ENCODE peak calls at places on chromosomes 1 and 21, in five cellular contexts. B is HCT116, W is neuronal stem cell, R is fibroblast of lung, I is adrenal gland. G is an unnamed sample.

GRCh38 chr1:15507278-15507677 is 16.7 kb downstream of the CASP9 start:
- DNase-seq in B (no peak), W (no peak), R (no peak), I (no peak), G (no peak)

GRCh38 chr21:37207441-37208009 is 59.6 kb downstream of the VPS26C start:
- DNase-seq in B (peak; percentile 59), W (no peak), R (peak; percentile 40), I (peak; percentile 69), G (peak; percentile 46)

GRCh38 chr1:46062651-46063319 is 69.6 kb downstream of the PIK3R3 start:
- DNase-seq in B (no peak), W (no peak), R (no peak), I (no peak), G (no peak)

GRCh38 chr1:33711511-33711910 is 152.4 kb upstream of the HMGB4 start:
- DNase-seq in B (no peak), W (no peak), R (no peak), I (no peak), G (no peak)

GRCh38 chr1:177783052-177783451 is 186.8 kb downstream of the SEC16B start:
- DNase-seq in B (no peak), W (no peak), R (no peak), I (no peak), G (no peak)

GRCh38 chr1:157390646-157391045 is 161.7 kb downstream of the FCRL5 start:
- DNase-seq in B (no peak), W (no peak), R (peak; percentile 48), I (no peak), G (peak; percentile 82)

GRCh38 chr1:175287377-175287776 is 94.8 kb upstream of the KIAA0040 start:
- DNase-seq in B (no peak), W (no peak), R (no peak), I (no peak), G (no peak)

GRCh38 chr1:152442765-152443164 is 28.7 kb upstream of the CRNN start:
- DNase-seq in B (no peak), W (no peak), R (peak; percentile 45), I (no peak), G (no peak)

GRCh38 chr1:183734600-183735036 is 70.3 kb upstream of the RGL1 start:
- DNase-seq in B (no peak), W (peak; percentile 18), R (peak; percentile 35), I (peak; percentile 39), G (peak; percentile 65)

GRCh38 chr1:6424000-6424565 is 493 bp upstream of the ESPN start:
- DNase-seq in B (no peak), W (no peak), R (no peak), I (no peak), G (no peak)

GRCh38 chr1:109620890-109621289 is 1.3 kb downstream of the AMPD2 start:
- DNase-seq in B (peak; percentile 48), W (peak; percentile 74), R (peak; percentile 95), I (peak; percentile 91), G (peak; percentile 96)

GRCh38 chr1:111417755-111418154 is 9.8 kb downstream of the OVGP1 start:
- DNase-seq in B (no peak), W (no peak), R (no peak), I (no peak), G (no peak)

GRCh38 chr1:32791881-32792280 is 25.3 kb downstream of the YARS1 start:
- DNase-seq in B (no peak), W (no peak), R (peak; percentile 71), I (no peak), G (peak; percentile 54)

GRCh38 chr1:115507256-115507589 is 134.5 kb upstream of the VANGL1 start:
- DNase-seq in B (peak; percentile 29), W (peak; percentile 26), R (peak; percentile 67), I (no peak), G (peak; percentile 68)

GRCh38 chr1:17582124-17582768 is 42.7 kb downstream of the ARHGEF10L start:
- DNase-seq in B (no peak), W (no peak), R (no peak), I (no peak), G (no peak)

GRCh38 chr1:109928591-109929111 is 18.0 kb downstream of the CSF1 start:
- DNase-seq in B (no peak), W (no peak), R (peak; percentile 94), I (peak; percentile 54), G (peak; percentile 98)

GRCh38 chr1:46030074-46030870 is 102.2 kb downstream of the PIK3R3 start:
- DNase-seq in B (no peak), W (no peak), R (no peak), I (no peak), G (no peak)

GRCh38 chr1:43067856-43068751 is 104.0 kb downstream of the EBNA1BP2 start:
- DNase-seq in B (no peak), W (no peak), R (peak; percentile 10), I (no peak), G (no peak)

GRCh38 chr1:41799723-41800122 is 119.0 kb downstream of the HIVEP3 start:
- DNase-seq in B (no peak), W (no peak), R (peak; percentile 8), I (no peak), G (peak; percentile 16)
- H3K27ac ChIP-seq in B (no peak overlapping the region), W (no peak overlapping the region), R (no peak overlapping the region), I (no peak overlapping the region), G (no peak overlapping the region)

GRCh38 chr1:54328117-54328636 is 78.0 kb downstream of the SSBP3 start:
- DNase-seq in B (no peak), W (no peak), R (no peak), I (no peak), G (no peak)
- H3K4me1 ChIP-seq in B (peaks cover 3% of the 10 kb centered on the region), W (peaks cover 82% of the 10 kb centered on the region), R (peaks cover 40% of the 10 kb centered on the region), I (peaks cover 88% of the 10 kb centered on the region), G (peaks cover 93% of the 10 kb centered on the region)

DNA sequence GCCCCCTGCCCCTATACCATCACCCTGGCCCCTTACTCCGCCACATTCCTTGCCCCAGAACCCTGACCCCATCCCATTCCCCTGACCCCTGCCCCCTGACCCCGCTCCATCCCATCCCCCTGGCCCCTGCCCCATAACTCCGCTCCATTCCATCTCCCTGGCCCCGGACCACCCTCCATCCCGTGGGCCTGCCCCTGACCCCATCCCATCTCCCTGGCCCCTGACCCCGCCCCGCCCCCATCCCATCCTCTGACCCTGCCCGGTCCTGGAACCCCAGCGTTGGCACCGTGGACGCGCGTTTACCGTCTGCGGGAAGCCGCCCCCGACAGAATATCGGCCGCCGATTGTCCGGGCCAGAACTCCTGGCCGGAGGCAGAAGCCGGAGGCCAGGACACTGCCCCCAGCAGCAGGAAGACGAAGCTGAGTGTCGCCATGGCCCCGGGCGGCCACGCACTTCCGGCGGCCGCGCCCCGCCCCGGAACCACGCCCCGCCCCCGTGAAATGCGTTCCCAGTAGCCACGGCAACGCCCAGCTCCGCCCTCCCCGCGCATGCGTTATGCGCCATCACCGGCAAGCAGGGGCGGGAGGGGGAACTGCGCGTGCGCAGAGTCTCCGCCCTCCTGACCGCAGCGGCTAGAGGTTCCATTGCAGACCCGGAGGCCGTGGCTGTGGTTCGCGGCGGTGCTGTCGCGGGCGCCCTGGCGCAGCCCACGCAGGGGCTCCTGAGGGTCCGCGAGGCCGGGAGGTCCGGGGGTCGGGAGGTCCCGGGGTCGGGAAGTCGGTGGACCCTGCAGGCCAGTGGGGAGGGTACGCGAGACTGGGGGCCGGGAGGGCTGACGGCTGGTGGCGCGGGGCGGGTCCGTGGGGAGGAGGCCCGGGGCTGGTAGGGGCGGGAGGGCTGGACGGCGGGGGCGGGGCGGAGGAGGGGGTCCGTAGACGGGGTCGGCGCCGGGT is at the start of gene POFUT2:
- DNase-seq in B (peak; percentile 85), W (peak; percentile 98), R (peak; percentile 85), I (peak; percentile 96), G (peak; percentile 97)
- H3K27ac ChIP-seq in B (peak within 1 kb of the TSS; percentile 56), W (peak within 1 kb of the TSS; percentile 95), R (peak within 1 kb of the TSS; percentile 82), I (peak within 1 kb of the TSS; percentile 79), G (peak within 1 kb of the TSS; percentile 81)

DNA sequence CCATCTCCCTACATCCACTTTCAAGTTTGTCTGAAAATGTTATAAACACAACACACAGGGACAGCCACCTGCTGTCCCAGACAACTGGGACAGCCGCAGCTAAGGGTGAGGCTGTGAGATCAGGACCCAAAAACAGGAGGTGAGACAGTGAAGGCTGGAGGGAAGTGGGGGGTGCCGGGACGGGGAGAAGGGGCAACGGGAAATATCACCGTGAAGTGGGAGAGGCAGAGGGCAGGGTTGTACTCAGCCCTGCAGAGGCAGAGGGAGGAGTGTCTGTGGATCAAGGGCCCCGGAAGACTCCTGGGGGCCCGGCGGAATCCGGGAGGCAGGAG is 114.4 kb downstream of the CASZ1 start:
- DNase-seq in B (no peak), W (no peak), R (no peak), I (no peak), G (no peak)
- H3K4me1 ChIP-seq in B (peaks cover 12% of the 10 kb centered on the region), W (peaks cover 58% of the 10 kb centered on the region), R (no peaks in the 10 kb centered on the region), I (peaks cover 17% of the 10 kb centered on the region), G (peaks cover 93% of the 10 kb centered on the region)

GRCh38 chr1:67835663-67836452 is 2.6 kb upstream of the GNG12 start:
- DNase-seq in B (no peak), W (no peak), R (no peak), I (no peak), G (no peak)

GRCh38 chr1:67832737-67833594 is at the start of gene GNG12:
- DNase-seq in B (peak; percentile 51), W (peak; percentile 59), R (peak; percentile 80), I (peak; percentile 81), G (peak; percentile 85)

GRCh38 chr1:67831850-67832513 is 1.3 kb downstream of the GNG12 start:
- DNase-seq in B (peak; percentile 40), W (peak; percentile 26), R (peak; percentile 75), I (peak; percentile 64), G (peak; percentile 77)

GRCh38 chr1:67834246-67834877 is 1.1 kb upstream of the GNG12 start:
- DNase-seq in B (no peak), W (no peak), R (peak; percentile 14), I (no peak), G (no peak)

DNA sequence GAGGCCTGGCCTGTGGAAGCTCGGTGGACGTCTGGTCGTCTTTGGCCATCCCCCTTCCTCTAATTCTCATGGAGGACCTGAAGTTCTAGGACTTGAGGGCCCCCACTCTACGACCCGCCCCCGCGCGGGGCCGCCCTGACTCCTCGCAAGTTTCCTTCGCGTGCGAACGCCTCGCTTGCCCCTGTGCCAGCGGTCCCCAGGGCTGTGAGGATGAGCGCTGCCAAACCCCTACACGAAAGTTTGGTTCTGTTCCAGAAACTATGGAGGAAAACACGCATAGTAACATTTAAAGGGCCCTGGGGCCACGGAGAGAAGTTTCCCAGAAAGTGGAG is 294 bp upstream of the GNG12 start:
- DNase-seq in B (no peak), W (no peak), R (peak; percentile 75), I (peak; percentile 68), G (no peak)
- H3K27ac ChIP-seq in B (peak overlapping the region; percentile 79), W (no peak overlapping the region), R (peak overlapping the region; percentile 87), I (peak overlapping the region; percentile 71), G (no peak overlapping the region)

G was measured in cardiac muscle cell.